ENCODE peak calls at places on chromosomes 3 and 15, in five cellular contexts. One of them, this sample, is unnamed.

GRCh38 chr3:94036909-94037507 is 8.6 kb upstream of the STX19 start:
- DNase-seq in T1000: no peak
- DNase-seq in B cell: no peak
- DNase-seq in T follicular helper cell: no peak
- DNase-seq in HuH-7.5: peak
- DNase-seq in this sample: peak

GRCh38 chr3:105387122-105387751 is 20.5 kb downstream of the ALCAM start:
- DNase-seq in HuH-7.5: no peak
- DNase-seq in B cell: no peak
- DNase-seq in T follicular helper cell: no peak
- DNase-seq in T1000: no peak
- DNase-seq in this sample: no peak

GRCh38 chr15:25243800-25244097 is 195.1 kb downstream of the UBE3A start:
- DNase-seq in T follicular helper cell: no peak
- DNase-seq in HuH-7.5: no peak
- DNase-seq in T1000: no peak
- DNase-seq in B cell: no peak
- DNase-seq in this sample: no peak

GRCh38 chr3:123734527-123734902 is 149.6 kb downstream of the MYLK start:
- DNase-seq in T1000: no peak
- DNase-seq in T follicular helper cell: no peak
- DNase-seq in B cell: no peak
- DNase-seq in HuH-7.5: no peak
- DNase-seq in this sample: no peak

GRCh38 chr3:13612829-13613228 is 63.9 kb downstream of the FBLN2 start:
- DNase-seq in T1000: no peak
- DNase-seq in T follicular helper cell: no peak
- DNase-seq in B cell: no peak
- DNase-seq in HuH-7.5: no peak
- DNase-seq in this sample: peak

GRCh38 chr15:76894174-76894573 is 11.0 kb downstream of the SCAPER start:
- DNase-seq in B cell: no peak
- DNase-seq in HuH-7.5: no peak
- DNase-seq in T follicular helper cell: no peak
- DNase-seq in T1000: no peak
- DNase-seq in this sample: no peak

GRCh38 chr3:4993276-4994143 is 14.3 kb downstream of the BHLHE40 start:
- DNase-seq in HuH-7.5: no peak
- DNase-seq in B cell: no peak
- DNase-seq in T1000: no peak
- DNase-seq in T follicular helper cell: no peak
- DNase-seq in this sample: no peak

GRCh38 chr3:186700267-186700666 is 16.9 kb upstream of the KNG1 start:
- DNase-seq in T1000: no peak
- DNase-seq in B cell: no peak
- DNase-seq in HuH-7.5: no peak
- DNase-seq in T follicular helper cell: no peak
- DNase-seq in this sample: no peak

This sample was measured in SK-MEL-5.